ENCODE peak calls at places on chromosomes 7 and 10, in ten cellular contexts. O, E, T, L, B, Z, J, W, X and I are unnamed samples.

GRCh38 chr7:82164813-82165212 is 278.8 kb downstream of the CACNA2D1 start:
- DNase-seq in O (peak), W (no peak), L (peak), X (no peak), J (no peak), T (no peak), E (no peak), Z (peak), B (no peak), I (no peak)

GRCh38 chr10:118745056-118745455 is 9.7 kb downstream of the CACUL1 start:
- DNase-seq in Z (no peak), W (no peak), X (no peak), L (no peak), E (no peak), J (no peak), T (no peak), O (no peak), B (no peak), I (no peak)

GRCh38 chr10:98030093-98030821 is at the start of gene CRTAC1:
- DNase-seq in J (peak), Z (peak), B (peak), T (peak), E (no peak), X (peak), L (peak), O (peak), W (no peak), I (no peak)

GRCh38 chr10:18980084-18980629 is 68.4 kb upstream of the MALRD1 start:
- DNase-seq in B (no peak), L (no peak), X (no peak), W (no peak), T (no peak), Z (no peak), E (no peak), O (no peak), J (no peak), I (no peak)

GRCh38 chr10:98170249-98171117 is 36.0 kb downstream of the R3HCC1L start:
- DNase-seq in E (no peak), O (no peak), J (peak), B (peak), T (no peak), W (peak), X (peak), Z (peak), L (peak), I (no peak)

GRCh38 chr10:63005246-63005645 is 127.9 kb upstream of the NRBF2 start:
- DNase-seq in E (no peak), O (no peak), L (peak), J (no peak), W (no peak), Z (no peak), X (no peak), T (no peak), B (no peak), I (no peak)

GRCh38 chr7:149879801-149880738 is 6.3 kb downstream of the ATP6V0E2 start:
- DNase-seq in J (no peak), Z (no peak), E (no peak), T (no peak), O (no peak), B (no peak), W (no peak), L (no peak), X (no peak), I (no peak)

GRCh38 chr10:3741688-3742461 is 43.1 kb downstream of the KLF6 start:
- DNase-seq in B (no peak), X (no peak), T (no peak), L (peak), Z (no peak), W (no peak), O (no peak), E (no peak), J (no peak), I (no peak)

GRCh38 chr10:128859738-128860386 is 607.2 kb upstream of the MGMT start:
- DNase-seq in O (no peak), T (peak), Z (peak), B (peak), L (peak), E (no peak), J (no peak), W (no peak), X (no peak), I (no peak)

GRCh38 chr7:65827366-65827765 is 45.5 kb upstream of the VKORC1L1 start:
- DNase-seq in X (no peak), B (no peak), O (no peak), Z (no peak), J (no peak), L (no peak), W (no peak), E (no peak), T (no peak), I (no peak)

GRCh38 chr7:46859963-46860475 is 721.9 kb downstream of the TNS3 start:
- DNase-seq in O (peak), L (peak), J (no peak), B (no peak), X (no peak), W (no peak), E (no peak), Z (no peak), T (no peak), I (no peak)

GRCh38 chr10:58152698-58153263 is 114.9 kb downstream of the IPMK start:
- DNase-seq in J (peak), B (peak), E (no peak), L (peak), T (no peak), O (peak), Z (peak), W (no peak), X (no peak), I (peak)

GRCh38 chr7:36272567-36273269 is 116.9 kb upstream of the ANLN start:
- DNase-seq in Z (peak), O (no peak), B (no peak), J (no peak), X (no peak), T (no peak), W (no peak), E (no peak), L (no peak), I (peak)

GRCh38 chr7:22302951-22303423 is 54.0 kb downstream of the RAPGEF5 start:
- DNase-seq in Z (no peak), L (peak), W (no peak), J (no peak), O (no peak), B (no peak), T (no peak), X (no peak), E (no peak), I (no peak)

GRCh38 chr10:114030140-114030539 is 13.5 kb upstream of the ADRB1 start:
- DNase-seq in W (no peak), X (no peak), O (no peak), J (no peak), T (no peak), L (no peak), B (no peak), E (no peak), Z (no peak), I (no peak)

GRCh38 chr10:8180348-8180747 is 125.9 kb downstream of the GATA3 start:
- DNase-seq in X (no peak), B (no peak), W (no peak), E (no peak), L (no peak), Z (no peak), O (no peak), T (no peak), J (no peak), I (no peak)

GRCh38 chr7:112143567-112143966 is 62.6 kb downstream of the DOCK4 start:
- DNase-seq in L (peak), E (no peak), X (no peak), B (no peak), T (no peak), J (no peak), O (peak), W (no peak), Z (no peak), I (no peak)

GRCh38 chr10:123784636-123785035 is 107.0 kb downstream of the CPXM2 start:
- DNase-seq in O (no peak), T (no peak), X (no peak), B (no peak), W (no peak), L (no peak), J (no peak), Z (no peak), E (no peak), I (no peak)

GRCh38 chr10:84097787-84098353 is 41.4 kb upstream of the GHITM start:
- DNase-seq in X (no peak), T (no peak), J (no peak), O (no peak), L (peak), Z (peak), E (no peak), B (no peak), W (no peak), I (no peak)

GRCh38 chr7:143394068-143394467 is 12.9 kb downstream of the ZYX start:
- DNase-seq in B (no peak), T (no peak), O (no peak), Z (no peak), J (no peak), X (no peak), E (no peak), W (no peak), L (no peak), I (no peak)

GRCh38 chr7:3461923-3462322 is 160.9 kb downstream of the SDK1 start:
- DNase-seq in L (no peak), E (peak), X (no peak), Z (no peak), B (no peak), T (no peak), O (no peak), J (no peak), W (no peak), I (no peak)

GRCh38 chr7:42527004-42527403 is 290.0 kb upstream of the GLI3 start:
- DNase-seq in W (no peak), O (no peak), Z (no peak), J (no peak), T (no peak), B (no peak), X (no peak), E (no peak), L (no peak), I (no peak)

GRCh38 chr7:42522227-42522991 is 285.4 kb upstream of the GLI3 start:
- DNase-seq in E (no peak), T (peak), B (peak), J (no peak), O (no peak), W (peak), X (no peak), Z (no peak), L (peak), I (no peak)
- TF ChIP-seq CTCF in E (no peak), T (no peak), B (no peak), J (no peak), O (no peak), W (no peak), X (no peak), Z (no peak), L (peak), I (no peak)

GRCh38 chr7:131497454-131497853 is 59.0 kb downstream of the PODXL start:
- DNase-seq in B (no peak), E (no peak), T (no peak), X (no peak), Z (no peak), W (no peak), O (no peak), J (peak), L (no peak), I (no peak)

GRCh38 chr7:131493081-131493480 is 63.3 kb downstream of the PODXL start:
- DNase-seq in O (no peak), W (no peak), B (no peak), J (no peak), T (no peak), E (no peak), X (no peak), L (no peak), Z (no peak), I (no peak)

GRCh38 chr7:131493559-131493958 is 62.9 kb downstream of the PODXL start:
- DNase-seq in Z (no peak), W (no peak), X (no peak), L (no peak), T (no peak), B (no peak), O (no peak), J (no peak), E (no peak), I (no peak)

GRCh38 chr7:131498237-131498885 is 58.1 kb downstream of the PODXL start:
- DNase-seq in B (no peak), E (no peak), X (no peak), Z (no peak), W (no peak), J (no peak), O (no peak), L (peak), T (no peak), I (no peak)

GRCh38 chr7:131495679-131496498 is 60.5 kb downstream of the PODXL start:
- DNase-seq in T (no peak), W (no peak), J (no peak), L (no peak), X (no peak), O (no peak), B (no peak), Z (no peak), E (no peak), I (no peak)
- H3K27ac ChIP-seq in T (no peak), W (no peak), J (no peak), L (no peak), X (no peak), O (no peak), B (no peak), Z (no peak), E (no peak), I (no peak)

GRCh38 chr7:31651800-31652326 is 35.2 kb upstream of the PPP1R17 start:
- DNase-seq in B (no peak), Z (no peak), W (no peak), X (no peak), T (no peak), L (no peak), O (no peak), J (no peak), E (no peak), I (no peak)

GRCh38 chr7:31646969-31647368 is 40.0 kb upstream of the PPP1R17 start:
- DNase-seq in B (no peak), O (no peak), W (no peak), E (no peak), L (no peak), Z (no peak), T (no peak), J (no peak), X (no peak), I (no peak)

GRCh38 chr7:31651234-31651633 is 35.8 kb upstream of the PPP1R17 start:
- DNase-seq in L (no peak), O (no peak), J (no peak), Z (no peak), X (no peak), T (no peak), W (no peak), B (no peak), E (no peak), I (no peak)

GRCh38 chr7:31642681-31643115 is 44.3 kb upstream of the PPP1R17 start:
- DNase-seq in L (no peak), B (no peak), T (no peak), X (no peak), J (no peak), Z (no peak), W (peak), E (no peak), O (no peak), I (no peak)

GRCh38 chr7:31648288-31648687 is 38.7 kb upstream of the PPP1R17 start:
- DNase-seq in L (no peak), W (no peak), E (no peak), O (no peak), B (no peak), J (no peak), X (no peak), Z (peak), T (no peak), I (no peak)
- TF ChIP-seq CTCF in L (no peak), W (no peak), E (no peak), O (no peak), B (no peak), J (no peak), X (no peak), Z (peak), T (no peak), I (peak)

DNA sequence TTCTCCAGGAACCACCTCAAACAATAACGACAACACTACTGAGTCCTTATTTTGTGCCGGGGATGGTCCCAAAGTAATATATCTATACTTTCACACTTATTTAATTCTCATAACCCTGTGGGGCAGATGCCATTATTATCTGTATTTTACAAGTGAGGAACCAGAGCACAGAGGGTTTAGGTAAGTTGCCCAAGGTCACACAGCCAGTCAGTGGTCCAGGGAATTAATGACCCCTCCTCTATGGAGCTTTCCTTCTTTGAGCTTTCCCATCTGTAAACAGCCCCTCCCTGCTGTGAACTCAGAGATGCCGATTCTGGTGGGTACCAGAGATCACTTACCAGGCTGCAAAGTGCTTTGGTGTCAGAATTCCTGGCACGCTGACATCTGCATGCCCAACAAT is 105.7 kb downstream of the C10orf105 start:
- DNase-seq in W (no peak), T (no peak), L (no peak), X (no peak), O (no peak), Z (no peak), E (no peak), B (no peak), J (no peak), I (no peak)
- H3K27ac ChIP-seq in W (peak), T (no peak), L (no peak), X (peak), O (peak), Z (no peak), E (no peak), B (peak), J (no peak), I (no peak)

DNA sequence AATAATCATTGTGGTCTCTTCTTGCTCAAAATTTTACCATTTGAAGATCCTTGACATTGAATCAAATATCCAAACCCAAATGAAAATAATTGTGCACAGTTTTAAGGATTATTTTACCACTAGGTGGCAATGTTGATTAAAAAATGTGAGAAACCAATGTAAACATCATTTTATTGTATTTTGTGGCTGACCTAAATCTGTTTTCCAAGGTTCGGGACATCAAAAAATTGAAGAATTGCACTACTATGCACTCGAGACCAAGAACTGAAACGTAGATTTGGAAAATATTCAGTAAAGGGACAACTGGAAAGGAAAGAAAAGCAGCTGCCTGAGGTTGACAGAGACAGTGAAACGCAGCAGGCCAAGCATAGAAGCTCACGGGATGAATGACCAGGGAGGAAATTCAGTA is 259.3 kb downstream of the SNX13 start:
- DNase-seq in T (no peak), L (peak), E (no peak), B (no peak), X (no peak), J (no peak), O (no peak), Z (peak), W (no peak), I (no peak)
- TF ChIP-seq CTCF in T (peak), L (peak), E (peak), B (peak), X (peak), J (peak), O (peak), Z (peak), W (peak), I (peak)